ENCODE peak calls at places on chromosomes 11 and 22, in nine cellular contexts. O is right lobe of liver, A is RWPE2, X is brain microvascular endothelial cell, C is HL-60, G is kidney epithelial cell, I is lower lobe of right lung, L is ascending aorta, K is fibroblast of lung. R is an unnamed sample. For H3K27me3, the result is how much of the 10 kb centered on the place peaks cover.

GRCh38 chr11:126969865-126970479 is 30.6 kb downstream of the KIRREL3 start:
- DNase-seq in L (no peak), A (no peak), I (no peak), K (peak), O (no peak), C (no peak), X (peak), G (no peak), R (peak)

GRCh38 chr11:46363455-46363920 is 16.2 kb downstream of the DGKZ start:
- DNase-seq in G (peak), A (no peak), X (peak), I (no peak), C (no peak), K (no peak), O (no peak), L (no peak), R (no peak)

GRCh38 chr11:34630544-34630943 is 9.7 kb downstream of the EHF start:
- DNase-seq in X (no peak), K (no peak), I (no peak), C (no peak), G (no peak), A (no peak), L (no peak), O (no peak), R (no peak)

GRCh38 chr11:125787827-125788226 is at the start of gene PATE3:
- DNase-seq in C (no peak), L (no peak), O (no peak), K (no peak), A (no peak), G (no peak), I (no peak), X (no peak), R (no peak)

GRCh38 chr11:68816917-68817419 is 24.7 kb downstream of the CPT1A start:
- DNase-seq in G (no peak), K (peak), X (no peak), C (no peak), O (no peak), L (no peak), A (no peak), I (no peak), R (no peak)

GRCh38 chr11:64769283-64769682 is 9.1 kb downstream of the SF1 start:
- DNase-seq in K (no peak), C (no peak), O (no peak), A (no peak), G (no peak), I (no peak), L (no peak), X (no peak), R (no peak)

GRCh38 chr11:65116370-65117205 is 913 bp downstream of the ZNHIT2 start:
- DNase-seq in A (peak), L (no peak), C (peak), O (peak), K (peak), X (no peak), I (peak), G (no peak), R (peak)

GRCh38 chr11:104076455-104076854 is 40.0 kb downstream of the DDI1 start:
- DNase-seq in L (no peak), G (no peak), C (no peak), K (no peak), O (no peak), I (no peak), A (no peak), X (no peak), R (no peak)

GRCh38 chr11:8899119-8899753 is 11.8 kb upstream of the AKIP1 start:
- DNase-seq in I (no peak), L (no peak), O (no peak), K (no peak), C (no peak), G (no peak), A (no peak), X (no peak), R (no peak)

GRCh38 chr22:43152355-43153071 is 1.2 kb downstream of the TSPO start:
- DNase-seq in X (no peak), C (no peak), A (peak), L (peak), O (peak), K (peak), G (no peak), I (peak), R (no peak)

GRCh38 chr11:1367721-1368120 is 22.0 kb upstream of the BRSK2 start:
- DNase-seq in C (no peak), X (no peak), I (no peak), K (no peak), O (peak), L (no peak), A (no peak), G (no peak), R (no peak)

GRCh38 chr22:30878516-30879365 is 89.8 kb downstream of the MORC2 start:
- DNase-seq in G (no peak), A (no peak), I (peak), L (no peak), C (no peak), X (no peak), O (peak), K (peak), R (peak)

GRCh38 chr11:72112541-72113136 is at the start of gene ANAPC15:
- DNase-seq in O (peak), X (peak), L (peak), A (peak), I (peak), G (peak), K (peak), C (peak), R (peak)

GRCh38 chr22:44848296-44848741 is 95.9 kb downstream of the ARHGAP8 start:
- DNase-seq in I (no peak), G (no peak), X (no peak), O (no peak), L (no peak), A (no peak), K (no peak), C (no peak), R (peak)

GRCh38 chr11:119172513-119172912 is 4.0 kb downstream of the NLRX1 start:
- DNase-seq in A (no peak), I (no peak), K (no peak), O (no peak), L (no peak), G (no peak), C (peak), X (no peak), R (no peak)

GRCh38 chr11:122676638-122677037 is 21.1 kb downstream of the UBASH3B start:
- DNase-seq in C (no peak), L (no peak), X (no peak), K (no peak), I (no peak), G (no peak), O (no peak), A (no peak), R (no peak)

GRCh38 chr11:85977751-85978160 is 91.1 kb downstream of the PICALM start:
- DNase-seq in A (no peak), O (no peak), L (no peak), I (no peak), C (no peak), X (no peak), K (peak), G (no peak), R (no peak)

GRCh38 chr22:25748704-25749103 is 6.7 kb downstream of the MYO18B start:
- DNase-seq in X (no peak), G (no peak), C (no peak), A (no peak), O (peak), I (no peak), K (no peak), L (no peak), R (no peak)

GRCh38 chr11:121606354-121606753 is 153.6 kb upstream of the SORL1-AS1 start:
- DNase-seq in I (no peak), O (no peak), C (no peak), L (no peak), G (no peak), K (no peak), A (no peak), X (no peak), R (no peak)

GRCh38 chr11:105767945-105768344 is 158.1 kb downstream of the GRIA4 start:
- DNase-seq in C (no peak), K (no peak), G (no peak), O (no peak), I (no peak), X (no peak), A (no peak), L (no peak), R (no peak)

GRCh38 chr22:50602338-50602700 is 1.7 kb downstream of the MAPK8IP2 start:
- DNase-seq in A (no peak), K (no peak), G (no peak), O (no peak), X (no peak), L (no peak), C (no peak), I (no peak), R (no peak)

GRCh38 chr22:50605349-50606074 is 4.9 kb downstream of the MAPK8IP2 start:
- DNase-seq in K (no peak), C (no peak), I (no peak), G (no peak), L (no peak), X (no peak), O (no peak), A (peak), R (no peak)

GRCh38 chr22:50604256-50604580 is 3.6 kb downstream of the MAPK8IP2 start:
- DNase-seq in K (no peak), G (no peak), C (no peak), A (no peak), I (no peak), L (no peak), X (no peak), O (no peak), R (no peak)

GRCh38 chr22:50604623-50605348 is 4.2 kb downstream of the MAPK8IP2 start:
- DNase-seq in A (peak), C (no peak), L (no peak), G (no peak), I (no peak), K (no peak), O (no peak), X (no peak), R (no peak)

GRCh38 chr22:50603511-50604255 is 3.1 kb downstream of the MAPK8IP2 start:
- DNase-seq in C (no peak), A (peak), X (no peak), I (no peak), K (no peak), O (no peak), G (no peak), L (no peak), R (no peak)
- H3K27me3 ChIP-seq in C (under half), A (under half), X (under half), I (half or more), K (under half), O (under half), G (half or more), L (under half), R (half or more)

GRCh38 chr22:23716811-23717801 is 26.3 kb downstream of the RGL4 start:
- DNase-seq in O (peak), A (no peak), C (peak), X (peak), K (peak), L (peak), I (peak), G (peak), R (peak)
- TF ChIP-seq CTCF in O (no peak), A (no peak), C (no peak), X (no peak), K (no peak), L (no peak), I (no peak), G (no peak), R (no peak)

GRCh38 chr22:24386814-24387550 is 40.4 kb upstream of the ADORA2A start:
- DNase-seq in O (no peak), I (no peak), K (no peak), A (no peak), C (no peak), X (no peak), G (no peak), L (no peak), R (peak)
- H3K27me3 ChIP-seq in O (under half), I (under half), K (under half), A (under half), C (under half), X (under half), G (under half), L (under half), R (under half)

GRCh38 chr11:62788991-62789390 is 1.8 kb downstream of the TMEM179B start:
- DNase-seq in C (no peak), L (no peak), K (no peak), X (no peak), O (no peak), G (no peak), I (no peak), A (no peak), R (no peak)

GRCh38 chr11:62794201-62794775 is 2.5 kb upstream of the TMEM223 start:
- DNase-seq in O (no peak), L (no peak), X (no peak), I (no peak), K (no peak), G (no peak), A (no peak), C (no peak), R (no peak)

GRCh38 chr11:62792193-62792575 is 378 bp upstream of the TMEM223 start:
- DNase-seq in I (no peak), O (no peak), A (no peak), X (no peak), G (no peak), L (no peak), K (no peak), C (no peak), R (peak)

GRCh38 chr11:62789576-62789975 is 2.2 kb downstream of the TMEM223 start:
- DNase-seq in A (no peak), C (no peak), O (no peak), G (no peak), X (no peak), I (no peak), L (no peak), K (no peak), R (no peak)

GRCh38 chr11:62791501-62792192 is at the start of gene TMEM223:
- DNase-seq in I (peak), O (peak), K (peak), C (no peak), L (peak), X (peak), G (no peak), A (peak), R (peak)
- TF ChIP-seq CTCF in I (peak), O (peak), K (no peak), C (no peak), L (peak), X (peak), G (no peak), A (no peak), R (no peak)

DNA sequence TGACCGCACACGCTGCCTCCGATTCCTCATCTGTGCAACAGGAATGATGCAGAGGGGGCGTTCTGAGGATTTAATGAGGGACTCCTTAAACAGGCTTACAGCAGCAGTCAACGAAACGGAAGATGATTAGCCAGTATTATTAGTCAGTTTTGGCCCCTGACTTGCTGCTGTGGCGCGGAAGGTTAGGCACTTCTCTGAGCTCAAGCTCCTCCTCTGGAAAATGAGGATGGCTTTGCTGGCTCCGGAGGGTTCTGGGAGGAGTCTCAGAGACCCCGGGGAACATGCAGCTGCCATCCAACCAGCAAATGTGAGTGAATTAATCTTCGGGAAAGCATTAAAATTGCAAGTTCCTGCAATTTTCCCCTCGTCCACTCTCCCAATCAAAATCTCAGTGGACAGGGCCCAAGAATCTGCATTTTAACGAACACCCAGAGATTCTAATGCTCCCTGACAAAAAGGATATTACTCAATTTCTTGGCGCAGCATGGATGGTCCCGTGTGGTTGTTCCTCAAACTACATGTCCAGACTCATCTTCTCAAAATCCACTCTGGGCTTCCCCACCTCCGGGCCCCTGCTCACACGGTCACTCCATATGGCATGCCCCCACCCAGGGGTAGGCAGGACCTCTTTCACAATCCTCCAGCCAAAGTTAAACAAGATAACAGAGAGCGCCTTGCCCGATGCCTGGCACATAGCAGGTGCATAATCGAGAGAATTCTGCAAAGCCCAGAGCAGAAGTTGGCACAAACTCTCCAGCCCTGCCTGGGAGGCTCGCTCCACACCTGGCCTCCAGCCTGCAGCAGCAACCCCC is 6.4 kb downstream of the ELFN2 start:
- DNase-seq in O (no peak), A (no peak), K (no peak), X (no peak), G (no peak), L (no peak), C (no peak), I (no peak), R (no peak)
- H3K27me3 ChIP-seq in O (under half), A (under half), K (under half), X (under half), G (under half), L (under half), C (half or more), I (half or more), R (half or more)

R was measured in cardiac muscle cell.